ENCODE peak calls at places on chromosomes 3 and 15, in four cellular contexts. One of them, this sample, is unnamed.

GRCh38 chr3:8640223-8640622 is 4.4 kb downstream of the SSUH2 start:
- DNase-seq in ovary: no peak
- DNase-seq in A549: no peak
- DNase-seq in esophagus muscularis mucosa: no peak
- DNase-seq in this sample: no peak

GRCh38 chr3:184556502-184557347 is 4.9 kb upstream of the EPHB3 start:
- DNase-seq in A549: no peak
- DNase-seq in ovary: no peak
- DNase-seq in esophagus muscularis mucosa: no peak
- DNase-seq in this sample: no peak

GRCh38 chr3:176568189-176568588 is 629.1 kb downstream of the TBL1XR1 start:
- DNase-seq in A549: no peak
- DNase-seq in ovary: no peak
- DNase-seq in esophagus muscularis mucosa: no peak
- DNase-seq in this sample: no peak

GRCh38 chr3:18444597-18445420 is 19.7 kb upstream of the SATB1 start:
- DNase-seq in esophagus muscularis mucosa: no peak
- DNase-seq in ovary: peak
- DNase-seq in A549: peak
- DNase-seq in this sample: peak

GRCh38 chr3:157129782-157130137 is 30.2 kb downstream of the CCNL1 start:
- DNase-seq in esophagus muscularis mucosa: no peak
- DNase-seq in ovary: no peak
- DNase-seq in A549: no peak
- DNase-seq in this sample: no peak

GRCh38 chr15:80849308-80849707 is 70.1 kb downstream of the CEMIP start:
- DNase-seq in ovary: no peak
- DNase-seq in A549: peak
- DNase-seq in esophagus muscularis mucosa: no peak
- DNase-seq in this sample: no peak

GRCh38 chr15:28943146-28943545 is 57.4 kb downstream of the APBA2 start:
- DNase-seq in esophagus muscularis mucosa: no peak
- DNase-seq in ovary: peak
- DNase-seq in A549: no peak
- DNase-seq in this sample: peak

GRCh38 chr15:27774191-27774590 is 324.9 kb downstream of the OCA2 start:
- DNase-seq in A549: no peak
- DNase-seq in esophagus muscularis mucosa: peak
- DNase-seq in ovary: no peak
- DNase-seq in this sample: no peak

GRCh38 chr15:39472661-39473657 is 107.9 kb upstream of the THBS1 start:
- DNase-seq in esophagus muscularis mucosa: peak
- DNase-seq in A549: no peak
- DNase-seq in ovary: peak
- DNase-seq in this sample: peak

GRCh38 chr3:153373571-153373970 is 211.5 kb downstream of the RAP2B start:
- DNase-seq in A549: no peak
- DNase-seq in esophagus muscularis mucosa: no peak
- DNase-seq in ovary: no peak
- DNase-seq in this sample: no peak

GRCh38 chr3:144677118-144677517 is 705.5 kb downstream of the DIPK2A start:
- DNase-seq in esophagus muscularis mucosa: no peak
- DNase-seq in A549: no peak
- DNase-seq in ovary: no peak
- DNase-seq in this sample: no peak

GRCh38 chr15:41783272-41783660 is 9.0 kb downstream of the MAPKBP1 start:
- DNase-seq in ovary: no peak
- DNase-seq in esophagus muscularis mucosa: no peak
- DNase-seq in A549: no peak
- DNase-seq in this sample: no peak

GRCh38 chr3:13815088-13815683 is 64.7 kb downstream of the WNT7A start:
- DNase-seq in ovary: no peak
- DNase-seq in esophagus muscularis mucosa: no peak
- DNase-seq in A549: no peak
- DNase-seq in this sample: no peak

GRCh38 chr15:36407647-36408046 is 171.8 kb upstream of the CDIN1 start:
- DNase-seq in ovary: no peak
- DNase-seq in esophagus muscularis mucosa: no peak
- DNase-seq in A549: no peak
- DNase-seq in this sample: no peak

DNA sequence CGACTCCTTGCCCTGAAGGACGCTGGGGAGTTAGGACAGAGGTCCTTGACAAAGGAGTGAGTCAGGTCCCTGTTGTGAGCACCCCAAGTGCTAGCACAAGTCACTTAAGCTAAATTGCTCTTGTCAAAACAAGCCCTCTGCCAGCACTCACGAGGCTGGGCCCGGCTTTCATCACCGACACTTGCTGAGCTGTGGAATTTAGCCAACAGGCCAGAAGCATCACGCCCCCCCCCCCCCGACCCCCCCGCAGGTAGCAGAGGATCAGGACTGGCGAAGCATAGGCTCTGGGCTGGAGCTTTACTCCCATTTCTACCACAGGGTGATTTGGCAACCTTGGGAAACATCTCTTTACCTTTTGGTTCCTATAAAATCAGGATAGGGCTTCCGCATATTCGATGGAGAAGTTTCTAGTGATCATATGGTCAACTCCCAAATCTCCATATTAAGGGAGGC is 75.3 kb downstream of the ADCY5 start:
- DNase-seq in esophagus muscularis mucosa: no peak
- DNase-seq in ovary: peak
- DNase-seq in A549: no peak
- DNase-seq in this sample: no peak
- TF ChIP-seq EP300 in esophagus muscularis mucosa: peak
- TF ChIP-seq EP300 in ovary: no peak
- TF ChIP-seq EP300 in A549: no peak
- TF ChIP-seq EP300 in this sample: peak

GRCh38 chr3:188309437-188310269 is 155.7 kb downstream of the LPP start:
- DNase-seq in ovary: no peak
- DNase-seq in esophagus muscularis mucosa: no peak
- DNase-seq in A549: no peak
- DNase-seq in this sample: no peak
- TF ChIP-seq EP300 in ovary: no peak
- TF ChIP-seq EP300 in esophagus muscularis mucosa: no peak
- TF ChIP-seq EP300 in A549: no peak
- TF ChIP-seq EP300 in this sample: no peak

GRCh38 chr3:4506559-4507009 is 13.4 kb downstream of the ITPR1 start:
- DNase-seq in ovary: no peak
- DNase-seq in A549: no peak
- DNase-seq in esophagus muscularis mucosa: no peak
- DNase-seq in this sample: no peak

GRCh38 chr3:4509983-4510755 is 17.0 kb downstream of the ITPR1 start:
- DNase-seq in ovary: no peak
- DNase-seq in esophagus muscularis mucosa: no peak
- DNase-seq in A549: no peak
- DNase-seq in this sample: no peak

GRCh38 chr3:4507010-4507596 is 14.0 kb downstream of the ITPR1 start:
- DNase-seq in A549: no peak
- DNase-seq in ovary: no peak
- DNase-seq in esophagus muscularis mucosa: no peak
- DNase-seq in this sample: no peak

GRCh38 chr3:4509043-4509442 is 15.9 kb downstream of the ITPR1 start:
- DNase-seq in esophagus muscularis mucosa: no peak
- DNase-seq in ovary: no peak
- DNase-seq in A549: no peak
- DNase-seq in this sample: no peak

DNA sequence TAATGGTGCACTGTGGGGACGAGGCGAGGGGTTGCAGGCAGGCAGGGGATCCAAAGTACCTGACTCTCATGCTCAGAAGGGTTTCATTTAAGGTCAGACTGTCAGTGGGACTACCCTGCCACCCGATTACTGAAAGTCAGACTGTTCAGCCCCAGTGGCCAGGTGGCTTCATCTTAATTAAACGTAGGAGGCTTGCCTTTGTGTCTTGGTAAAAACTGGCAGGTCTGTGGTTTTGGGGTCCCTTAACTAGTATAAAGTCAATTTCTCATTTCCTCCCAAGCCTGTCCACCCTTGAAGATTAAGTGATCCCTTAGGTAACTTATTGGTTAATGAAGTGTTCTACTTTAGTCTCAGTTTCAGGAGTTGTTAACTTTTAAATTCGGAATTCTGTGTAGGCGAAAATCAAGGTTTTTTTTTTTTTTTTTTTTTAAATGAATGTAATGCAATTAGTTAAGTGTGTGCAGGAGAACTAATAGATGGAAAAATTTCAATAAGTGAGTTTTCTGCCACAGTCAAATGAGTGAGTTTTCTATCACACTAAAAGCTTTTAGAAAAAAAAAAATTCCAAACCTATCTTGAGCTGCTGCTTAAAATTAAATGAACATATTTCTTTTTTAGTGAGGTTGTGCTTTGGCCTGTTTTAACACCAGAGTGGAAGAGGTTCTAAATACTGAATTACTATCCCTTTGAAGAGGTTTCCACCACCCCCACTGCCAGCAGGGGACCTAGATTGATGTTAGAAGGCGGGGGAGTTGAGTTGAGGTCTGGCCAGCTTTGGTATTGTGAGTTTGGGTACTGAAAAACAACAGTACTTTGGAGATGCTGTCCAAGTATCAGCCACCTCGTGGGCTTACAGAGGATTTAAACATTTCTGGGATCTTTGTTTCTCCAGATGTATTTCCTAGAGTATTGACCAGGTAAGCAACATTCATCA is 15.2 kb downstream of the ITPR1 start:
- DNase-seq in ovary: no peak
- DNase-seq in A549: no peak
- DNase-seq in esophagus muscularis mucosa: no peak
- DNase-seq in this sample: no peak
- TF ChIP-seq EP300 in ovary: no peak
- TF ChIP-seq EP300 in A549: no peak
- TF ChIP-seq EP300 in esophagus muscularis mucosa: no peak
- TF ChIP-seq EP300 in this sample: no peak

GRCh38 chr15:77811270-77811669 is 178.6 kb upstream of the LINGO1 start:
- DNase-seq in esophagus muscularis mucosa: no peak
- DNase-seq in ovary: no peak
- DNase-seq in A549: no peak
- DNase-seq in this sample: no peak

GRCh38 chr15:77808077-77808476 is 175.4 kb upstream of the LINGO1 start:
- DNase-seq in ovary: no peak
- DNase-seq in esophagus muscularis mucosa: no peak
- DNase-seq in A549: no peak
- DNase-seq in this sample: no peak

GRCh38 chr15:77807115-77807514 is 174.4 kb upstream of the LINGO1 start:
- DNase-seq in A549: no peak
- DNase-seq in ovary: no peak
- DNase-seq in esophagus muscularis mucosa: no peak
- DNase-seq in this sample: no peak

GRCh38 chr15:77808581-77809198 is 176.0 kb upstream of the LINGO1 start:
- DNase-seq in ovary: no peak
- DNase-seq in A549: no peak
- DNase-seq in esophagus muscularis mucosa: no peak
- DNase-seq in this sample: no peak

GRCh38 chr15:77810180-77810579 is 177.5 kb upstream of the LINGO1 start:
- DNase-seq in ovary: no peak
- DNase-seq in A549: no peak
- DNase-seq in esophagus muscularis mucosa: no peak
- DNase-seq in this sample: no peak
- TF ChIP-seq EP300 in ovary: no peak
- TF ChIP-seq EP300 in A549: no peak
- TF ChIP-seq EP300 in esophagus muscularis mucosa: no peak
- TF ChIP-seq EP300 in this sample: no peak

GRCh38 chr3:167030059-167030458 is 350.0 kb downstream of the ZBBX start:
- DNase-seq in esophagus muscularis mucosa: no peak
- DNase-seq in ovary: no peak
- DNase-seq in A549: no peak
- DNase-seq in this sample: no peak
- TF ChIP-seq EP300 in esophagus muscularis mucosa: no peak
- TF ChIP-seq EP300 in ovary: no peak
- TF ChIP-seq EP300 in A549: no peak
- TF ChIP-seq EP300 in this sample: no peak

GRCh38 chr15:76575177-76576078 is 238.9 kb downstream of the ISL2 start:
- DNase-seq in esophagus muscularis mucosa: no peak
- DNase-seq in ovary: no peak
- DNase-seq in A549: no peak
- DNase-seq in this sample: no peak
- TF ChIP-seq EP300 in esophagus muscularis mucosa: no peak
- TF ChIP-seq EP300 in ovary: no peak
- TF ChIP-seq EP300 in A549: no peak
- TF ChIP-seq EP300 in this sample: no peak

GRCh38 chr3:104819333-104819732 is 547.4 kb upstream of the ALCAM start:
- DNase-seq in esophagus muscularis mucosa: no peak
- DNase-seq in A549: no peak
- DNase-seq in ovary: no peak
- DNase-seq in this sample: no peak

GRCh38 chr3:104831076-104831475 is 535.6 kb upstream of the ALCAM start:
- DNase-seq in ovary: no peak
- DNase-seq in A549: no peak
- DNase-seq in esophagus muscularis mucosa: no peak
- DNase-seq in this sample: no peak

GRCh38 chr3:104820959-104821358 is 545.8 kb upstream of the ALCAM start:
- DNase-seq in A549: no peak
- DNase-seq in ovary: no peak
- DNase-seq in esophagus muscularis mucosa: no peak
- DNase-seq in this sample: no peak

GRCh38 chr3:104825116-104825515 is 541.6 kb upstream of the ALCAM start:
- DNase-seq in esophagus muscularis mucosa: no peak
- DNase-seq in A549: no peak
- DNase-seq in ovary: no peak
- DNase-seq in this sample: no peak
- TF ChIP-seq EP300 in esophagus muscularis mucosa: no peak
- TF ChIP-seq EP300 in A549: no peak
- TF ChIP-seq EP300 in ovary: no peak
- TF ChIP-seq EP300 in this sample: no peak